ENCODE peak calls at places on chromosomes 11 and 22, in four cellular contexts. O is heart right ventricle; N is stimulated activated naive B cell treated with anti-CD40 and anti-IgM and Interleukin-4, amounts not matched to agents 10 μg/mL and 1 μg/mL and 100 μg/mL, for 72 hours; S is left lung. W is an unnamed sample.

GRCh38 chr11:77090046-77090372 is 12.6 kb upstream of the OMP start:
- ATAC-seq in O (no peak), S (no peak), N (no peak), W (no peak)

GRCh38 chr11:1674879-1675235 is 22.1 kb upstream of the KRTAP5-6 start:
- ATAC-seq in N (no peak), O (no peak), S (no peak), W (no peak)

GRCh38 chr11:95066721-95067041 is at the start of gene SRSF8:
- ATAC-seq in N (peak; percentile 59), O (no peak), S (peak; percentile 67), W (peak; percentile 51)

GRCh38 chr11:8826145-8826786 is 84.7 kb upstream of the AKIP1 start:
- ATAC-seq in N (no peak), O (peak; percentile 69), S (no peak), W (peak; percentile 95)

GRCh38 chr11:8766043-8766992 is 83.7 kb downstream of the RPL27A start:
- ATAC-seq in O (no peak), N (no peak), S (peak; percentile 60), W (peak; percentile 24)

GRCh38 chr22:30720263-30720837 is 25.7 kb downstream of the OSBP2 start:
- ATAC-seq in S (no peak), N (peak; percentile 59), O (no peak), W (no peak)

GRCh38 chr11:123558536-123559315 is 95.7 kb downstream of the SCN3B start:
- ATAC-seq in N (no peak), S (no peak), O (no peak), W (no peak)

GRCh38 chr11:80086496-80087055 is 645.7 kb upstream of the TENM4 start:
- ATAC-seq in N (no peak), S (no peak), O (no peak), W (no peak)

GRCh38 chr11:78740175-78741161 is 165.8 kb upstream of the NARS2 start:
- ATAC-seq in N (no peak), O (no peak), S (no peak), W (peak; percentile 75)

GRCh38 chr22:23675502-23676415 is 15.1 kb upstream of the RGL4 start:
- ATAC-seq in S (peak; percentile 33), O (peak; percentile 40), N (no peak), W (no peak)

GRCh38 chr22:22248878-22249277 is 4.3 kb downstream of the VPREB1 start:
- ATAC-seq in S (no peak), N (no peak), O (no peak), W (no peak)

GRCh38 chr11:90243534-90243933 is 20.7 kb upstream of the CHORDC1 start:
- ATAC-seq in O (no peak), N (no peak), S (no peak), W (no peak)

GRCh38 chr11:62202910-62203309 is 5.6 kb upstream of the SCGB2A1 start:
- ATAC-seq in S (no peak), N (no peak), O (no peak), W (no peak)

GRCh38 chr11:96156379-96156722 is 186.6 kb downstream of the MAML2 start:
- ATAC-seq in N (no peak), S (peak; percentile 60), O (peak; percentile 84), W (no peak)

GRCh38 chr22:36234919-36235318 is 4.4 kb downstream of the APOL2 start:
- ATAC-seq in S (no peak), O (no peak), N (no peak), W (no peak)

GRCh38 chr11:78907636-78908035 is 333.0 kb upstream of the NARS2 start:
- ATAC-seq in O (no peak), S (peak; percentile 57), N (no peak), W (no peak)

GRCh38 chr22:42933783-42934144 is 76.7 kb upstream of the ARFGAP3 start:
- ATAC-seq in S (peak; percentile 61), O (peak; percentile 68), N (peak; percentile 20), W (peak; percentile 83)

GRCh38 chr11:58330861-58331260 is 28.0 kb downstream of the OR5B17 start:
- ATAC-seq in O (no peak), N (no peak), S (no peak), W (no peak)

GRCh38 chr11:35216962-35217667 is 78.1 kb downstream of the CD44 start:
- ATAC-seq in O (no peak), N (peak; percentile 80), S (no peak), W (no peak)

GRCh38 chr11:69053169-69053477 is 4.4 kb downstream of the TPCN2 start:
- ATAC-seq in S (no peak), N (no peak), O (no peak), W (no peak)

GRCh38 chr22:31933816-31934482 is 10.4 kb upstream of the YWHAH start:
- ATAC-seq in N (no peak), S (no peak), O (no peak), W (no peak)

GRCh38 chr11:59756845-59757244 is 1.7 kb downstream of the STX3 start:
- ATAC-seq in S (peak; percentile 40), N (peak; percentile 67), O (no peak), W (no peak)

GRCh38 chr11:70247710-70248072 is 22.8 kb upstream of the PPFIA1 start:
- ATAC-seq in N (no peak), S (no peak), O (no peak), W (no peak)

GRCh38 chr11:15958939-15959338 is 397.4 kb downstream of the SOX6 start:
- ATAC-seq in N (no peak), O (no peak), S (no peak), W (no peak)

GRCh38 chr11:37076866-37077265 is 478.8 kb upstream of the RAG2 start:
- ATAC-seq in S (no peak), O (no peak), N (no peak), W (no peak)

GRCh38 chr11:85827768-85828639 is 17.1 kb upstream of the SYTL2 start:
- ATAC-seq in O (no peak), N (no peak), S (peak; percentile 69), W (peak; percentile 79)

GRCh38 chr11:45662665-45663485 is 2.5 kb downstream of the CHST1 start:
- ATAC-seq in S (peak; percentile 25), O (no peak), N (no peak), W (peak; percentile 78)

GRCh38 chr11:14443642-14444041 is 56.0 kb downstream of the COPB1 start:
- ATAC-seq in N (no peak), S (no peak), O (no peak), W (peak; percentile 68)

GRCh38 chr11:126474220-126474619 is 118.7 kb downstream of the ST3GAL4 start:
- ATAC-seq in O (peak; percentile 60), N (no peak), S (no peak), W (no peak)

GRCh38 chr22:17807571-17808410 is 33.5 kb upstream of the BID start:
- ATAC-seq in O (peak; percentile 81), S (peak; percentile 88), N (no peak), W (no peak)

GRCh38 chr11:121551463-121551862 is 98.7 kb upstream of the SORL1-AS1 start:
- ATAC-seq in O (no peak), S (peak; percentile 64), N (no peak), W (no peak)

GRCh38 chr11:16669799-16670415 is 68.5 kb upstream of the C11orf58 start:
- ATAC-seq in N (no peak), O (no peak), S (peak; percentile 41), W (no peak)

GRCh38 chr11:10604340-10604748 is 35.9 kb upstream of the LYVE1 start:
- ATAC-seq in N (no peak), S (no peak), O (peak; percentile 57), W (no peak)